ENCODE peak calls at places on chromosomes 1 and 21, in nine cellular contexts. N is GM06990, Y is GM13976, K is brain microvascular endothelial cell, O is IMR-90, X is cardiac fibroblast, T is endodermal cell, F is left ventricle myocardium inferior, P is foreskin fibroblast. L is an unnamed sample.
A peak's percentile ranks its signal among the peaks of the same experiment; 100 is the strongest.

GRCh38 chr21:43609501-43610340 is 49.6 kb downstream of the HSF2BP start:
- DNase-seq in N (no peak), Y (no peak), K (peak; percentile 69), O (peak; percentile 88), X (peak; percentile 82), T (no peak), F (no peak), P (peak; percentile 60), L (no peak)

GRCh38 chr1:103353391-103353790 is 172.1 kb upstream of the RNPC3 start:
- DNase-seq in N (no peak), Y (no peak), K (no peak), O (no peak), X (no peak), T (no peak), F (no peak), P (peak; percentile 9), L (no peak)

GRCh38 chr1:233033366-233033765 is 83.0 kb downstream of the NTPCR start:
- DNase-seq in N (no peak), Y (no peak), K (no peak), O (peak; percentile 57), X (peak; percentile 53), T (no peak), F (no peak), P (peak; percentile 59), L (no peak)

GRCh38 chr1:63893976-63894375 is 120.2 kb downstream of the ROR1 start:
- DNase-seq in N (no peak), Y (no peak), K (no peak), O (no peak), X (no peak), T (no peak), F (no peak), P (no peak), L (no peak)

GRCh38 chr21:32298148-32298559 is 501 bp upstream of the MRAP start:
- DNase-seq in N (no peak), Y (no peak), K (no peak), O (peak; percentile 25), X (peak; percentile 23), T (no peak), F (no peak), P (peak; percentile 40), L (no peak)

GRCh38 chr1:208086116-208086515 is 158.1 kb downstream of the PLXNA2 start:
- DNase-seq in N (no peak), Y (no peak), K (no peak), O (peak; percentile 45), X (peak; percentile 21), T (no peak), F (no peak), P (peak; percentile 55), L (no peak)

GRCh38 chr1:24117722-24118409 is 5.9 kb upstream of the MYOM3 start:
- DNase-seq in N (no peak), Y (no peak), K (peak; percentile 65), O (peak; percentile 40), X (peak; percentile 71), T (no peak), F (no peak), P (peak; percentile 33), L (no peak)

GRCh38 chr1:171717080-171717479 is 24.8 kb downstream of the VAMP4 start:
- DNase-seq in N (no peak), Y (no peak), K (no peak), O (peak; percentile 25), X (peak; percentile 33), T (no peak), F (no peak), P (peak; percentile 81), L (no peak)

GRCh38 chr1:61741682-61742619 is at the start of gene PATJ:
- DNase-seq in N (peak; percentile 80), Y (peak; percentile 87), K (no peak), O (peak; percentile 4), X (no peak), T (peak; percentile 94), F (peak; percentile 48), P (peak; percentile 47), L (peak; percentile 1)

GRCh38 chr21:46109251-46110221 is 11.6 kb downstream of the COL6A2 start:
- DNase-seq in N (no peak), Y (no peak), K (no peak), O (no peak), X (no peak), T (peak; percentile 32), F (no peak), P (peak; percentile 61), L (no peak)

GRCh38 chr1:89465201-89465600 is 59.4 kb upstream of the LRRC8B start:
- DNase-seq in N (peak; percentile 28), Y (no peak), K (no peak), O (no peak), X (no peak), T (no peak), F (no peak), P (no peak), L (no peak)

GRCh38 chr1:1157426-1157913 is 16.2 kb upstream of the TTLL10 start:
- DNase-seq in N (peak; percentile 70), Y (peak; percentile 93), K (peak; percentile 73), O (peak; percentile 79), X (peak; percentile 87), T (peak; percentile 90), F (peak; percentile 90), P (peak; percentile 96), L (peak; percentile 60)

GRCh38 chr1:20187103-20187812 is 940 bp upstream of the PLA2G2C start:
- DNase-seq in N (no peak), Y (no peak), K (no peak), O (no peak), X (no peak), T (no peak), F (no peak), P (no peak), L (no peak)

GRCh38 chr1:93619507-93620168 is 62.0 kb downstream of the BCAR3 start:
- DNase-seq in N (no peak), Y (no peak), K (no peak), O (no peak), X (no peak), T (no peak), F (no peak), P (no peak), L (no peak)

GRCh38 chr1:96955307-96956012 is 233.9 kb downstream of the PTBP2 start:
- DNase-seq in N (no peak), Y (no peak), K (no peak), O (no peak), X (no peak), T (no peak), F (no peak), P (no peak), L (no peak)
- TF ChIP-seq CTCF in N (no peak), Y (no peak), K (no peak), O (no peak), X (no peak), T (no peak), F (no peak), P (no peak), L (no peak)

DNA sequence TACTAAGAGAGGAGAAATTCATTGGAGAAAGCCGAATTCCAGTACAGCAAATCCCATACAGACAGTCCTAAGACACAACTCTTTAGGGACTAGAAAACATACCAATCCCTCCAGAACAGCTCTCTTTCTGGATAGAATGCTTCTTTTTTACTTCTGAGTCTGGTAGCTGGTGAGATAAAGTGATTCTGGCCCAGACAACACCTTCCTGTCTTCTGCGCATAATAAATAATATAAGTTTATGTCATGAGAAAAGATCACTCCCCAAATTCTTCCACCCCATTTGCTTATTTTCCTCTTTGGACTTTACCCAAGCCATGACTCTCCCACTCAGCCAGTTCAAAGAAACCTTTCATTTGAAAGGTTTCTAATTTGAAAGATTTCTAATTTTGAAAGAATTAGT is 98.4 kb downstream of the EDEM3 start:
- DNase-seq in N (no peak), Y (no peak), K (no peak), O (no peak), X (no peak), T (no peak), F (no peak), P (no peak), L (no peak)
- TF ChIP-seq CTCF in N (no peak), Y (no peak), K (no peak), O (no peak), X (no peak), T (no peak), F (no peak), P (no peak), L (no peak)

GRCh38 chr1:41514381-41514780 is 29.9 kb upstream of the EDN2 start:
- DNase-seq in N (no peak), Y (no peak), K (no peak), O (no peak), X (no peak), T (no peak), F (no peak), P (no peak), L (no peak)

GRCh38 chr1:41511239-41511540 is 26.7 kb upstream of the EDN2 start:
- DNase-seq in N (no peak), Y (no peak), K (no peak), O (no peak), X (no peak), T (no peak), F (no peak), P (no peak), L (no peak)

GRCh38 chr1:41515131-41515678 is 30.7 kb upstream of the EDN2 start:
- DNase-seq in N (no peak), Y (no peak), K (no peak), O (no peak), X (no peak), T (peak; percentile 54), F (no peak), P (no peak), L (no peak)

GRCh38 chr1:41512701-41513387 is 28.4 kb upstream of the EDN2 start:
- DNase-seq in N (no peak), Y (no peak), K (no peak), O (no peak), X (no peak), T (no peak), F (no peak), P (no peak), L (no peak)

DNA sequence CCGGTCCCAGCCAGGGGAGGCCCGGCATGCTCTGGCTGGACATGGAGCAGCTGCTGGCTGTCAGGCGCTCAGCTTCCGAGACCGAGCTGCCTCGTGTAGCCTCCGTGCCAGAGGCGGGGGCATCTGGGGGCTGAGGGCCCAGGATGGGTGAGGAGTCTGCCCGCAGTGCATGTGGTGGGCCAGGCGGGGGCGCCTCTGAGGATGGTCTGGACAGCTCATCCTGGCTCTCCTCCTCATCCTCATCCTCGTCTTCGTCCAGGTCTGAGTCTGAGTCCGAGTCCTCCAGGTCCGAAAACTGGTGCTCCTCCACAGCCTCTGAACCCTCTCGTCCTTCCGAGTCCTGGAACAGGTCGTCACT is 28.9 kb upstream of the EDN2 start:
- DNase-seq in N (no peak), Y (peak; percentile 56), K (no peak), O (no peak), X (no peak), T (peak; percentile 86), F (no peak), P (no peak), L (no peak)
- TF ChIP-seq CTCF in N (peak; percentile 68), Y (peak; percentile 34), K (peak; percentile 70), O (peak; percentile 18), X (peak; percentile 53), T (peak; percentile 80), F (peak; percentile 34), P (peak; percentile 13), L (peak; percentile 14)

DNA sequence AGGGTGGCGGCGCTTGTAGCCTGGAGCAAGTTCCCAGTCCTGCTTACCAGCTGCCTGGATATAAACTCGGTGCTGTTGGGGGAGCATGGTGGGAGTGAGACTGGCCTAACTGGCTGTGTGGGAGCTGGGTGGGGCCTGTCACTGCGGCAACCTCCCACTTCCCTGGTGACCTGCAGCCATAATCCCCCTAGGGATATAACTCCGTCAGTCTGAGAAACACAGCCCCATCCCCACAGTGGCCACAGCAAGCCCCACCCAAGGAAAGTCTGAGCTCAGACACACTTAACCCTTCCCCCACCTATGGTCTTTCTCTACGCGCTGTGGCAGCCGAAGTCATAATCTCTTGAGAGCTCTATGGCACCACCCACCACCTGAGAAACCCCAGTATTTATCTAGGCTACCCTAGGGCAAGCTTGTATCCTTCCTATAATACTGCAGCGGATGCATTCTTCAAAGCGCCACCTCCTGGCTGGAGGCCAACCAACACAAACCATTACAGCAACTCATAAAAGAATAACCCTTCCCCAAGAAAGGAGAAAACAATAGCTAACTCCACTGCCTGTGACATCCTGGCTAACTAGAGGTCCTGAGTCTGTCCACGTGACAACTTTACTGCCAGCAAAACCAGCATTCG is 57.4 kb downstream of the ZNF648 start:
- DNase-seq in N (no peak), Y (no peak), K (no peak), O (no peak), X (no peak), T (peak; percentile 72), F (peak; percentile 47), P (no peak), L (no peak)
- TF ChIP-seq CTCF in N (peak; percentile 28), Y (no peak), K (no peak), O (no peak), X (no peak), T (peak; percentile 50), F (no peak), P (no peak), L (no peak)